ENCODE peak calls at places on chromosome 13, in five cellular contexts. One of them, this sample, is unnamed.

GRCh38 chr13:25860265-25860664 is 191.6 kb downstream of the SHISA2 start:
- DNase-seq in lower leg skin: no peak
- DNase-seq in fibroblast of lung: no peak
- DNase-seq in suprapubic skin: no peak
- DNase-seq in upper lobe of right lung: no peak
- DNase-seq in this sample: no peak

GRCh38 chr13:70107498-70108271 is at the start of gene ATXN8OS:
- DNase-seq in lower leg skin: no peak
- DNase-seq in fibroblast of lung: peak; percentile 3
- DNase-seq in suprapubic skin: no peak
- DNase-seq in upper lobe of right lung: no peak
- DNase-seq in this sample: peak; percentile 39

GRCh38 chr13:25630327-25630726 is 258.6 kb downstream of the ATP8A2 start:
- DNase-seq in lower leg skin: no peak
- DNase-seq in fibroblast of lung: no peak
- DNase-seq in suprapubic skin: no peak
- DNase-seq in upper lobe of right lung: no peak
- DNase-seq in this sample: no peak

GRCh38 chr13:98548230-98548629 is 28.7 kb downstream of the STK24 start:
- DNase-seq in lower leg skin: no peak
- DNase-seq in fibroblast of lung: no peak
- DNase-seq in suprapubic skin: no peak
- DNase-seq in upper lobe of right lung: no peak
- DNase-seq in this sample: no peak

GRCh38 chr13:30464496-30465351 is 1.0 kb downstream of the HMGB1 start:
- DNase-seq in lower leg skin: peak; percentile 53
- DNase-seq in fibroblast of lung: peak; percentile 85
- DNase-seq in suprapubic skin: peak; percentile 85
- DNase-seq in upper lobe of right lung: peak; percentile 88
- DNase-seq in this sample: peak; percentile 83

GRCh38 chr13:36530050-36530789 is 97.9 kb downstream of the CCNA1 start:
- DNase-seq in lower leg skin: peak; percentile 29
- DNase-seq in fibroblast of lung: peak; percentile 88
- DNase-seq in suprapubic skin: no peak
- DNase-seq in upper lobe of right lung: peak; percentile 64
- DNase-seq in this sample: peak; percentile 55

GRCh38 chr13:29292045-29292444 is 303.4 kb downstream of the SLC7A1 start:
- DNase-seq in lower leg skin: no peak
- DNase-seq in fibroblast of lung: no peak
- DNase-seq in suprapubic skin: no peak
- DNase-seq in upper lobe of right lung: no peak
- DNase-seq in this sample: no peak

GRCh38 chr13:60869941-60870613 is 473.1 kb downstream of the TDRD3 start:
- DNase-seq in lower leg skin: no peak
- DNase-seq in fibroblast of lung: no peak
- DNase-seq in suprapubic skin: no peak
- DNase-seq in upper lobe of right lung: no peak
- DNase-seq in this sample: no peak

GRCh38 chr13:110158201-110158600 is 148.8 kb downstream of the COL4A1 start:
- DNase-seq in lower leg skin: no peak
- DNase-seq in fibroblast of lung: no peak
- DNase-seq in suprapubic skin: no peak
- DNase-seq in upper lobe of right lung: no peak
- DNase-seq in this sample: no peak

GRCh38 chr13:20608438-20609020 is 41.6 kb downstream of the IFT88 start:
- DNase-seq in lower leg skin: no peak
- DNase-seq in fibroblast of lung: peak; percentile 43
- DNase-seq in suprapubic skin: no peak
- DNase-seq in upper lobe of right lung: no peak
- DNase-seq in this sample: no peak

GRCh38 chr13:21613791-21614190 is 9.8 kb upstream of the MICU2 start:
- DNase-seq in lower leg skin: no peak
- DNase-seq in fibroblast of lung: no peak
- DNase-seq in suprapubic skin: no peak
- DNase-seq in upper lobe of right lung: no peak
- DNase-seq in this sample: no peak

GRCh38 chr13:29771247-29771646 is 79.2 kb downstream of the UBL3 start:
- DNase-seq in lower leg skin: no peak
- DNase-seq in fibroblast of lung: peak; percentile 23
- DNase-seq in suprapubic skin: no peak
- DNase-seq in upper lobe of right lung: no peak
- DNase-seq in this sample: no peak

GRCh38 chr13:40186041-40186440 is 480.4 kb downstream of the FOXO1 start:
- DNase-seq in lower leg skin: no peak
- DNase-seq in fibroblast of lung: no peak
- DNase-seq in suprapubic skin: no peak
- DNase-seq in upper lobe of right lung: no peak
- DNase-seq in this sample: no peak

GRCh38 chr13:59962343-59962742 is 201.4 kb downstream of the DIAPH3 start:
- DNase-seq in lower leg skin: no peak
- DNase-seq in fibroblast of lung: no peak
- DNase-seq in suprapubic skin: no peak
- DNase-seq in upper lobe of right lung: no peak
- DNase-seq in this sample: no peak

GRCh38 chr13:108963276-108963810 is 333.9 kb downstream of the MYO16 start:
- DNase-seq in lower leg skin: no peak
- DNase-seq in fibroblast of lung: no peak
- DNase-seq in suprapubic skin: no peak
- DNase-seq in upper lobe of right lung: no peak
- DNase-seq in this sample: no peak

GRCh38 chr13:84137292-84137691 is 255.0 kb upstream of the SLITRK1 start:
- DNase-seq in lower leg skin: no peak
- DNase-seq in fibroblast of lung: peak; percentile 48
- DNase-seq in suprapubic skin: no peak
- DNase-seq in upper lobe of right lung: no peak
- DNase-seq in this sample: no peak
- H3K4me3 ChIP-seq in lower leg skin: no peak overlapping the region
- H3K4me3 ChIP-seq in fibroblast of lung: no peak overlapping the region
- H3K4me3 ChIP-seq in suprapubic skin: no peak overlapping the region
- H3K4me3 ChIP-seq in upper lobe of right lung: peak overlapping the region; percentile 4
- H3K4me3 ChIP-seq in this sample: peak overlapping the region; percentile 10

GRCh38 chr13:77916481-77916880 is 2.1 kb downstream of the EDNRB start:
- DNase-seq in lower leg skin: no peak
- DNase-seq in fibroblast of lung: peak; percentile 9
- DNase-seq in suprapubic skin: no peak
- DNase-seq in upper lobe of right lung: no peak
- DNase-seq in this sample: no peak
- H3K4me3 ChIP-seq in lower leg skin: no peak overlapping the region
- H3K4me3 ChIP-seq in fibroblast of lung: no peak overlapping the region
- H3K4me3 ChIP-seq in suprapubic skin: peak overlapping the region; percentile 60
- H3K4me3 ChIP-seq in upper lobe of right lung: peak overlapping the region; percentile 68
- H3K4me3 ChIP-seq in this sample: peak overlapping the region; percentile 72

DNA sequence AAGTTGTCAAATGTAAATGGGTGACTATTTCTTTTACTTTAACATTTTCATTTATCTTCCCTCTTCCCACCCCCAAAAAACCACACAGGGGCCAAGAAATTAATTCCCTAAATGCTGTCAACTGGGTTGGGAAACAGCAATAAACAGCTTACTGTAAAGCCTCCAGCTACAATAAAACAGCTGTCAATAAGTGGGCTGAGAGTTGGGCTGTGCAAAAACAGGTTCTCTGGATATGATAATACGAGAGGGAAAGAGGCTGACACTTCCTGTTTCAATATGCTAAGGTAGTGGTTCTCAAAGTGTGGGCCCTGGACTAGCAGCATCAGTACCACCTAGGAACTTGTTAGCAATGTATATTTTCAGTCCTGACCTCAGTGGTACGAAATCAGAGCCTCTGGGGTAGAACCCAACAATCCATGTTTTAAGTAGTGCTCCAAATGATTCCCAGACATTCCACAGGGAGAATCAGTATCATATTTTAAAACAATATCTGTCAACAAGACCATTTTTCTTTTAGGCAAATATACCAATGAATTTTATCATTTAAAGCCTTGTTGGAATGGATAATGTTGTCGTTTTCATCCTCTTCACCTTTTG is 8.4 kb downstream of the PCDH9 start:
- DNase-seq in lower leg skin: no peak
- DNase-seq in fibroblast of lung: no peak
- DNase-seq in suprapubic skin: no peak
- DNase-seq in upper lobe of right lung: no peak
- DNase-seq in this sample: no peak
- H3K4me3 ChIP-seq in lower leg skin: no peak overlapping the region
- H3K4me3 ChIP-seq in fibroblast of lung: no peak overlapping the region
- H3K4me3 ChIP-seq in suprapubic skin: no peak overlapping the region
- H3K4me3 ChIP-seq in upper lobe of right lung: no peak overlapping the region
- H3K4me3 ChIP-seq in this sample: no peak overlapping the region

GRCh38 chr13:80131204-80131603 is 209.7 kb downstream of the SPRY2 start:
- DNase-seq in lower leg skin: peak; percentile 23
- DNase-seq in fibroblast of lung: peak; percentile 69
- DNase-seq in suprapubic skin: peak; percentile 66
- DNase-seq in upper lobe of right lung: peak; percentile 90
- DNase-seq in this sample: peak; percentile 88
- H3K4me3 ChIP-seq in lower leg skin: no peak overlapping the region
- H3K4me3 ChIP-seq in fibroblast of lung: peak overlapping the region; percentile 39
- H3K4me3 ChIP-seq in suprapubic skin: peak overlapping the region; percentile 29
- H3K4me3 ChIP-seq in upper lobe of right lung: peak overlapping the region; percentile 40
- H3K4me3 ChIP-seq in this sample: peak overlapping the region; percentile 37

GRCh38 chr13:27375686-27376326 is 48.6 kb upstream of the GTF3A start:
- DNase-seq in lower leg skin: no peak
- DNase-seq in fibroblast of lung: peak; percentile 52
- DNase-seq in suprapubic skin: no peak
- DNase-seq in upper lobe of right lung: no peak
- DNase-seq in this sample: peak; percentile 61
- H3K4me3 ChIP-seq in lower leg skin: no peak overlapping the region
- H3K4me3 ChIP-seq in fibroblast of lung: no peak overlapping the region
- H3K4me3 ChIP-seq in suprapubic skin: no peak overlapping the region
- H3K4me3 ChIP-seq in upper lobe of right lung: no peak overlapping the region
- H3K4me3 ChIP-seq in this sample: no peak overlapping the region

GRCh38 chr13:52158629-52159158 is 703 bp downstream of the NEK3 start:
- DNase-seq in lower leg skin: peak; percentile 44
- DNase-seq in fibroblast of lung: peak; percentile 50
- DNase-seq in suprapubic skin: no peak
- DNase-seq in upper lobe of right lung: no peak
- DNase-seq in this sample: peak; percentile 46
- H3K4me3 ChIP-seq in lower leg skin: peak overlapping the region; percentile 95
- H3K4me3 ChIP-seq in fibroblast of lung: peak overlapping the region; percentile 84
- H3K4me3 ChIP-seq in suprapubic skin: peak overlapping the region; percentile 99
- H3K4me3 ChIP-seq in upper lobe of right lung: peak overlapping the region; percentile 84
- H3K4me3 ChIP-seq in this sample: peak overlapping the region; percentile 86